ENCODE peak calls at places on chromosomes 2 and 18, in five cellular contexts. One of them, this sample, is unnamed.

GRCh38 chr2:233404227-233404626 is 49.9 kb downstream of the DGKD start:
- DNase-seq in neuronal stem cell: no peak
- DNase-seq in A549: peak
- DNase-seq in PC-9: peak
- DNase-seq in H9: no peak
- DNase-seq in this sample: peak

GRCh38 chr2:180571559-180571958 is 408.8 kb upstream of the UBE2E3 start:
- DNase-seq in neuronal stem cell: no peak
- DNase-seq in A549: no peak
- DNase-seq in PC-9: peak
- DNase-seq in H9: no peak
- DNase-seq in this sample: peak

GRCh38 chr2:239192975-239193374 is 207.8 kb downstream of the HDAC4 start:
- DNase-seq in neuronal stem cell: no peak
- DNase-seq in A549: no peak
- DNase-seq in PC-9: no peak
- DNase-seq in H9: no peak
- DNase-seq in this sample: no peak

GRCh38 chr18:2994603-2995432 is 18.1 kb downstream of the LPIN2 start:
- DNase-seq in neuronal stem cell: no peak
- DNase-seq in A549: no peak
- DNase-seq in PC-9: no peak
- DNase-seq in H9: no peak
- DNase-seq in this sample: no peak

GRCh38 chr2:45276914-45277313 is 267.7 kb upstream of the SIX2 start:
- DNase-seq in neuronal stem cell: no peak
- DNase-seq in A549: peak
- DNase-seq in PC-9: no peak
- DNase-seq in H9: no peak
- DNase-seq in this sample: peak

GRCh38 chr2:201107624-201108023 is 8.3 kb upstream of the CFLAR start:
- DNase-seq in neuronal stem cell: no peak
- DNase-seq in A549: no peak
- DNase-seq in PC-9: no peak
- DNase-seq in H9: no peak
- DNase-seq in this sample: no peak

GRCh38 chr2:67130526-67131309 is 266.4 kb upstream of the ETAA1 start:
- DNase-seq in neuronal stem cell: no peak
- DNase-seq in A549: no peak
- DNase-seq in PC-9: no peak
- DNase-seq in H9: no peak
- DNase-seq in this sample: peak

GRCh38 chr2:41932241-41933034 is 115.4 kb upstream of the PKDCC start:
- DNase-seq in neuronal stem cell: no peak
- DNase-seq in A549: no peak
- DNase-seq in PC-9: no peak
- DNase-seq in H9: no peak
- DNase-seq in this sample: peak

GRCh38 chr2:36650031-36650430 is 46.5 kb upstream of the VIT start:
- DNase-seq in neuronal stem cell: no peak
- DNase-seq in A549: peak
- DNase-seq in PC-9: peak
- DNase-seq in H9: peak
- DNase-seq in this sample: peak

GRCh38 chr2:118865106-118865505 is 17.7 kb upstream of the EN1 start:
- DNase-seq in neuronal stem cell: peak
- DNase-seq in A549: peak
- DNase-seq in PC-9: peak
- DNase-seq in H9: peak
- DNase-seq in this sample: peak

GRCh38 chr2:3648652-3649177 is 9.3 kb upstream of the ALLC start:
- DNase-seq in neuronal stem cell: no peak
- DNase-seq in A549: no peak
- DNase-seq in PC-9: no peak
- DNase-seq in H9: no peak
- DNase-seq in this sample: no peak

GRCh38 chr2:30786923-30787685 is 20.1 kb downstream of the CAPN13 start:
- DNase-seq in neuronal stem cell: no peak
- DNase-seq in A549: no peak
- DNase-seq in PC-9: no peak
- DNase-seq in H9: no peak
- DNase-seq in this sample: no peak

GRCh38 chr18:3186678-3187658 is 32.8 kb downstream of the MYOM1 start:
- DNase-seq in neuronal stem cell: no peak
- DNase-seq in A549: peak
- DNase-seq in PC-9: no peak
- DNase-seq in H9: no peak
- DNase-seq in this sample: no peak

GRCh38 chr2:176234216-176234615 is 35.0 kb upstream of the MTX2 start:
- DNase-seq in neuronal stem cell: no peak
- DNase-seq in A549: no peak
- DNase-seq in PC-9: no peak
- DNase-seq in H9: no peak
- DNase-seq in this sample: no peak

GRCh38 chr2:241020629-241021190 is 22.3 kb downstream of the SNED1 start:
- DNase-seq in neuronal stem cell: no peak
- DNase-seq in A549: no peak
- DNase-seq in PC-9: no peak
- DNase-seq in H9: no peak
- DNase-seq in this sample: no peak

GRCh38 chr18:23614891-23615290 is 28.6 kb upstream of the NPC1 start:
- DNase-seq in neuronal stem cell: no peak
- DNase-seq in A549: no peak
- DNase-seq in PC-9: no peak
- DNase-seq in H9: no peak
- DNase-seq in this sample: no peak

GRCh38 chr2:178846458-178846802 is 39.2 kb upstream of the TTN start:
- DNase-seq in neuronal stem cell: no peak
- DNase-seq in A549: no peak
- DNase-seq in PC-9: no peak
- DNase-seq in H9: no peak
- DNase-seq in this sample: no peak

GRCh38 chr2:62415518-62415917 is 90.5 kb downstream of the TMEM17 start:
- DNase-seq in neuronal stem cell: no peak
- DNase-seq in A549: no peak
- DNase-seq in PC-9: no peak
- DNase-seq in H9: no peak
- DNase-seq in this sample: no peak

GRCh38 chr2:225030089-225030653 is 12.1 kb downstream of the DOCK10 start:
- DNase-seq in neuronal stem cell: no peak
- DNase-seq in A549: no peak
- DNase-seq in PC-9: no peak
- DNase-seq in H9: no peak
- DNase-seq in this sample: no peak

GRCh38 chr2:173161040-173161439 is 85.4 kb downstream of the MAP3K20 start:
- DNase-seq in neuronal stem cell: no peak
- DNase-seq in A549: no peak
- DNase-seq in PC-9: no peak
- DNase-seq in H9: no peak
- DNase-seq in this sample: no peak

GRCh38 chr2:199302851-199303250 is 154.9 kb downstream of the SATB2 start:
- DNase-seq in neuronal stem cell: no peak
- DNase-seq in A549: no peak
- DNase-seq in PC-9: no peak
- DNase-seq in H9: no peak
- DNase-seq in this sample: peak

DNA sequence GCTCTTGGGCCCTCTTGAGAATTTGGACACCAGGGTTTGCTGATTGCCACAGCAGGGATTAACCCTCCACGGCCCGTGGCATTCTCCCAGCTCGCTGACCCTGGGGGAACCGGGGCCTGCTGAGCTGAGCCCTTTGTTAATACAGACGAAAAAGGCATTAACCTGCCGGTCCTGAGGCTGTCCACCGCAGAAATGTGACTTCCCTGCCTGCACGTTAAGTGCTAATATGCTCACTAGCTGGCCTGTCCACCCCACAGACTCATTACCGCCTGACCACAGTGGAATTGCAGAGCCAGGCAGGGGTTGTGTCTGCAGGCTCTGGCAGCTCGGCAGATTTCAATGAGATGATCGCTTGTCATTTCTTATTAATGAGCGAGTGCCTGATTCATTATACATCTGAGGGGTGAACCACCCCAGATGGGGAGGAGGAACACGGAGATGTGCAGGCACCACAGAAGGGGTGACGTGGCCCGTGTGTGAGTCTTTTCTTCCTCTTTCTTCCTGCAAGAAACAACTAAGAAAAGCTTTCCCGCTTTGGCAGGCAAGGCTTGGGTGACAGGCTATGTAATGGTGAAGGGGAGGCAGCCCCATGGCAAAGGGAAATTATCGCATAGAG is 126.0 kb downstream of the GLI2 start:
- DNase-seq in neuronal stem cell: no peak
- DNase-seq in A549: no peak
- DNase-seq in PC-9: no peak
- DNase-seq in H9: no peak
- DNase-seq in this sample: no peak
- H3K4me2 ChIP-seq in neuronal stem cell: no peak
- H3K4me2 ChIP-seq in A549: no peak
- H3K4me2 ChIP-seq in PC-9: no peak
- H3K4me2 ChIP-seq in H9: no peak
- H3K4me2 ChIP-seq in this sample: no peak

GRCh38 chr2:29123584-29124349 is 8.6 kb downstream of the CLIP4 start:
- DNase-seq in neuronal stem cell: no peak
- DNase-seq in A549: peak
- DNase-seq in PC-9: peak
- DNase-seq in H9: no peak
- DNase-seq in this sample: peak

GRCh38 chr2:29124504-29124903 is 9.3 kb downstream of the CLIP4 start:
- DNase-seq in neuronal stem cell: no peak
- DNase-seq in A549: no peak
- DNase-seq in PC-9: no peak
- DNase-seq in H9: no peak
- DNase-seq in this sample: no peak

GRCh38 chr2:29117636-29118303 is 2.6 kb downstream of the CLIP4 start:
- DNase-seq in neuronal stem cell: no peak
- DNase-seq in A549: peak
- DNase-seq in PC-9: peak
- DNase-seq in H9: no peak
- DNase-seq in this sample: peak

GRCh38 chr2:29119211-29119610 is 4.0 kb downstream of the CLIP4 start:
- DNase-seq in neuronal stem cell: no peak
- DNase-seq in A549: no peak
- DNase-seq in PC-9: no peak
- DNase-seq in H9: no peak
- DNase-seq in this sample: no peak

GRCh38 chr2:29120846-29121245 is 5.6 kb downstream of the CLIP4 start:
- DNase-seq in neuronal stem cell: no peak
- DNase-seq in A549: no peak
- DNase-seq in PC-9: no peak
- DNase-seq in H9: no peak
- DNase-seq in this sample: no peak
- H3K4me2 ChIP-seq in neuronal stem cell: no peak
- H3K4me2 ChIP-seq in A549: no peak
- H3K4me2 ChIP-seq in PC-9: no peak
- H3K4me2 ChIP-seq in H9: no peak
- H3K4me2 ChIP-seq in this sample: no peak

GRCh38 chr2:177763532-177764265 is 308.9 kb downstream of the PDE11A start:
- DNase-seq in neuronal stem cell: peak
- DNase-seq in A549: peak
- DNase-seq in PC-9: no peak
- DNase-seq in H9: peak
- DNase-seq in this sample: peak
- H3K4me2 ChIP-seq in neuronal stem cell: peak
- H3K4me2 ChIP-seq in A549: peak
- H3K4me2 ChIP-seq in PC-9: no peak
- H3K4me2 ChIP-seq in H9: peak
- H3K4me2 ChIP-seq in this sample: peak

GRCh38 chr18:48124857-48125626 is 194.6 kb upstream of the SMAD2 start:
- DNase-seq in neuronal stem cell: no peak
- DNase-seq in A549: no peak
- DNase-seq in PC-9: no peak
- DNase-seq in H9: no peak
- DNase-seq in this sample: no peak
- H3K4me2 ChIP-seq in neuronal stem cell: no peak
- H3K4me2 ChIP-seq in A549: no peak
- H3K4me2 ChIP-seq in PC-9: peak
- H3K4me2 ChIP-seq in H9: no peak
- H3K4me2 ChIP-seq in this sample: no peak

GRCh38 chr2:164869420-164869772 is 27.8 kb upstream of the COBLL1 start:
- DNase-seq in neuronal stem cell: no peak
- DNase-seq in A549: no peak
- DNase-seq in PC-9: no peak
- DNase-seq in H9: no peak
- DNase-seq in this sample: no peak
- H3K4me2 ChIP-seq in neuronal stem cell: no peak
- H3K4me2 ChIP-seq in A549: no peak
- H3K4me2 ChIP-seq in PC-9: no peak
- H3K4me2 ChIP-seq in H9: no peak
- H3K4me2 ChIP-seq in this sample: no peak

GRCh38 chr2:95316466-95317122 is 19.4 kb downstream of the KCNIP3 start:
- DNase-seq in neuronal stem cell: no peak
- DNase-seq in A549: no peak
- DNase-seq in PC-9: peak
- DNase-seq in H9: no peak
- DNase-seq in this sample: peak
- H3K4me2 ChIP-seq in neuronal stem cell: no peak
- H3K4me2 ChIP-seq in A549: no peak
- H3K4me2 ChIP-seq in PC-9: peak
- H3K4me2 ChIP-seq in H9: no peak
- H3K4me2 ChIP-seq in this sample: no peak

DNA sequence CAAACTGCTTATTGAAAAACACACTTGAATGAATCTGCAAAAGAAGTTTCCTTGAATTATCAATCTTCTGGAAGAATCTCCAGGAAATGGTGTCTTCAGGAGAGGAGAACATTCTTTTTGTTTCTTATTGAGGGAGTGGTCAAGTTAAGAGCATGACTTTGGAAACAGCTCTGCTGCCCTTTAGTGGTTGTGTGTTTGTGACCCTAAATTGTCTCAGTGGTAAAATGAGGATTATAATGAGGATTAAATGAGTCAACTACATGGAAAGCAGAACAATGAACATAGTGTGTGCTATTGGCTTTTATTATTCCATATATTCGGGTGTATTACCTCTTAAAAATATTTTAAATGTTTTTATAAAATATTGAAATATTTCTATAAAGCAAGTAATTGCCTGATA is 44.8 kb upstream of the TANC1 start:
- DNase-seq in neuronal stem cell: no peak
- DNase-seq in A549: no peak
- DNase-seq in PC-9: no peak
- DNase-seq in H9: no peak
- DNase-seq in this sample: peak
- H3K4me2 ChIP-seq in neuronal stem cell: no peak
- H3K4me2 ChIP-seq in A549: peak
- H3K4me2 ChIP-seq in PC-9: peak
- H3K4me2 ChIP-seq in H9: no peak
- H3K4me2 ChIP-seq in this sample: no peak

DNA sequence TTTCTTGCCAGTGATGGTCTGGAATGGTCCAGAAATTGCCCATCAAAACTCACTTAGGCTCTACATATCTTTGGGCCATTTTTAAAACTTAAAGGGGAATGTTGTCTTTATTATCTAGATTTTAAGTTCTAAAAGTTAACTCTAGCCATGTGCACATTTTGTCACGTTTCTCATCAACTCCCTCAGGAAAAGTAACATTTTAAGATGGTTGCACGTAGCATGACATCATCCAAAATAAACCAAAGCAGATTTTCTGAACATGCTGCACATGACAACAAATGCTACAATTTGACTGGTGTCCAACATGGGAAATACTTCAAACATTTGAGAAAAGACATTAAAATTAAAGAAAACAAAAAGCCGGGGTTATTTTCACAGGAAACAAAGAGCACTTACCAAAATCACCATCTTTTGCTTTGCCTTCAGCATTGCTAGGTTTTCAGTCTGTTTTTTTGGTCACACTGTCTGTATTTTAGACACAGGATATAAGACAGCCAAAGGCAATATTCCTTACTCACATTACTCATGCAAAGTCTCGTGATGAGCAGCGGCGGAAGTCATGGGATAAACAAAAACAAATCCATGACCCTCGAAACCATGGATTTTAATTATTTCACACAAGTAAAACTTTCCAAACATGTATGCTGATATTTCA is 51.2 kb upstream of the RND3 start:
- DNase-seq in neuronal stem cell: no peak
- DNase-seq in A549: no peak
- DNase-seq in PC-9: no peak
- DNase-seq in H9: no peak
- DNase-seq in this sample: no peak
- H3K4me2 ChIP-seq in neuronal stem cell: no peak
- H3K4me2 ChIP-seq in A549: no peak
- H3K4me2 ChIP-seq in PC-9: no peak
- H3K4me2 ChIP-seq in H9: no peak
- H3K4me2 ChIP-seq in this sample: peak

This sample was measured in fibroblast of lung.